ENCODE peak calls at places on chromosomes 5 and 9, in nine cellular contexts. One of them, this sample, is unnamed. For H3K36me3, the result is how much of the 10 kb centered on the place peaks cover.

GRCh38 chr9:4339357-4339756 is 39.5 kb upstream of the GLIS3 start:
- DNase-seq in IMR-90: peak
- DNase-seq in gastrocnemius medialis: peak
- DNase-seq in heart left ventricle: peak
- DNase-seq in K562: peak
- DNase-seq in HCT116: peak
- DNase-seq in ovary: peak
- DNase-seq in uterus: peak
- DNase-seq in HepG2: peak
- DNase-seq in this sample: peak

GRCh38 chr5:13640270-13640669 is 304.2 kb downstream of the DNAH5 start:
- DNase-seq in IMR-90: no peak
- DNase-seq in gastrocnemius medialis: no peak
- DNase-seq in heart left ventricle: no peak
- DNase-seq in K562: no peak
- DNase-seq in HCT116: no peak
- DNase-seq in ovary: no peak
- DNase-seq in uterus: no peak
- DNase-seq in HepG2: no peak
- DNase-seq in this sample: no peak

GRCh38 chr5:14908195-14908594 is 36.6 kb upstream of the ANKH start:
- DNase-seq in IMR-90: peak
- DNase-seq in gastrocnemius medialis: no peak
- DNase-seq in heart left ventricle: no peak
- DNase-seq in K562: no peak
- DNase-seq in HCT116: no peak
- DNase-seq in ovary: no peak
- DNase-seq in uterus: no peak
- DNase-seq in HepG2: no peak
- DNase-seq in this sample: no peak

GRCh38 chr5:157594675-157595074 is 19.1 kb upstream of the ADAM19 start:
- DNase-seq in IMR-90: no peak
- DNase-seq in gastrocnemius medialis: no peak
- DNase-seq in heart left ventricle: no peak
- DNase-seq in K562: no peak
- DNase-seq in HCT116: no peak
- DNase-seq in ovary: no peak
- DNase-seq in uterus: no peak
- DNase-seq in HepG2: no peak
- DNase-seq in this sample: no peak

GRCh38 chr5:142091012-142091411 is 17.6 kb upstream of the NDFIP1 start:
- DNase-seq in IMR-90: no peak
- DNase-seq in gastrocnemius medialis: no peak
- DNase-seq in heart left ventricle: no peak
- DNase-seq in K562: no peak
- DNase-seq in HCT116: no peak
- DNase-seq in ovary: no peak
- DNase-seq in uterus: no peak
- DNase-seq in HepG2: no peak
- DNase-seq in this sample: no peak

GRCh38 chr5:60510663-60511062 is 189.3 kb downstream of the DEPDC1B start:
- DNase-seq in IMR-90: no peak
- DNase-seq in gastrocnemius medialis: no peak
- DNase-seq in heart left ventricle: no peak
- DNase-seq in K562: no peak
- DNase-seq in HCT116: no peak
- DNase-seq in ovary: no peak
- DNase-seq in uterus: no peak
- DNase-seq in HepG2: no peak
- DNase-seq in this sample: no peak

GRCh38 chr9:6584881-6585597 is 60.5 kb downstream of the GLDC start:
- DNase-seq in IMR-90: peak
- DNase-seq in gastrocnemius medialis: no peak
- DNase-seq in heart left ventricle: no peak
- DNase-seq in K562: peak
- DNase-seq in HCT116: peak
- DNase-seq in ovary: no peak
- DNase-seq in uterus: no peak
- DNase-seq in HepG2: peak
- DNase-seq in this sample: no peak

GRCh38 chr9:100088202-100088601 is 10.6 kb downstream of the ERP44 start:
- DNase-seq in IMR-90: no peak
- DNase-seq in gastrocnemius medialis: no peak
- DNase-seq in heart left ventricle: no peak
- DNase-seq in K562: peak
- DNase-seq in HCT116: no peak
- DNase-seq in ovary: no peak
- DNase-seq in uterus: no peak
- DNase-seq in HepG2: no peak
- DNase-seq in this sample: no peak

GRCh38 chr5:169695919-169696490 is 58.9 kb downstream of the DOCK2 start:
- DNase-seq in IMR-90: peak
- DNase-seq in gastrocnemius medialis: no peak
- DNase-seq in heart left ventricle: no peak
- DNase-seq in K562: no peak
- DNase-seq in HCT116: peak
- DNase-seq in ovary: no peak
- DNase-seq in uterus: no peak
- DNase-seq in HepG2: no peak
- DNase-seq in this sample: no peak

GRCh38 chr5:122182491-122182921 is 53.2 kb downstream of the ZNF474 start:
- DNase-seq in IMR-90: peak
- DNase-seq in gastrocnemius medialis: peak
- DNase-seq in heart left ventricle: peak
- DNase-seq in K562: peak
- DNase-seq in HCT116: no peak
- DNase-seq in ovary: peak
- DNase-seq in uterus: peak
- DNase-seq in HepG2: no peak
- DNase-seq in this sample: no peak

GRCh38 chr9:131237311-131237710 is 39.0 kb downstream of the FAM78A start:
- DNase-seq in IMR-90: no peak
- DNase-seq in gastrocnemius medialis: no peak
- DNase-seq in heart left ventricle: no peak
- DNase-seq in K562: no peak
- DNase-seq in HCT116: no peak
- DNase-seq in ovary: no peak
- DNase-seq in uterus: no peak
- DNase-seq in HepG2: no peak
- DNase-seq in this sample: no peak

GRCh38 chr9:131238402-131239021 is 37.8 kb downstream of the FAM78A start:
- DNase-seq in IMR-90: peak
- DNase-seq in gastrocnemius medialis: no peak
- DNase-seq in heart left ventricle: peak
- DNase-seq in K562: no peak
- DNase-seq in HCT116: no peak
- DNase-seq in ovary: no peak
- DNase-seq in uterus: no peak
- DNase-seq in HepG2: no peak
- DNase-seq in this sample: peak

GRCh38 chr9:131236761-131237160 is 39.5 kb downstream of the FAM78A start:
- DNase-seq in IMR-90: no peak
- DNase-seq in gastrocnemius medialis: no peak
- DNase-seq in heart left ventricle: no peak
- DNase-seq in K562: no peak
- DNase-seq in HCT116: no peak
- DNase-seq in ovary: no peak
- DNase-seq in uterus: no peak
- DNase-seq in HepG2: no peak
- DNase-seq in this sample: no peak

GRCh38 chr9:131239307-131239975 is 36.9 kb downstream of the FAM78A start:
- DNase-seq in IMR-90: no peak
- DNase-seq in gastrocnemius medialis: no peak
- DNase-seq in heart left ventricle: no peak
- DNase-seq in K562: no peak
- DNase-seq in HCT116: no peak
- DNase-seq in ovary: no peak
- DNase-seq in uterus: no peak
- DNase-seq in HepG2: no peak
- DNase-seq in this sample: peak

DNA sequence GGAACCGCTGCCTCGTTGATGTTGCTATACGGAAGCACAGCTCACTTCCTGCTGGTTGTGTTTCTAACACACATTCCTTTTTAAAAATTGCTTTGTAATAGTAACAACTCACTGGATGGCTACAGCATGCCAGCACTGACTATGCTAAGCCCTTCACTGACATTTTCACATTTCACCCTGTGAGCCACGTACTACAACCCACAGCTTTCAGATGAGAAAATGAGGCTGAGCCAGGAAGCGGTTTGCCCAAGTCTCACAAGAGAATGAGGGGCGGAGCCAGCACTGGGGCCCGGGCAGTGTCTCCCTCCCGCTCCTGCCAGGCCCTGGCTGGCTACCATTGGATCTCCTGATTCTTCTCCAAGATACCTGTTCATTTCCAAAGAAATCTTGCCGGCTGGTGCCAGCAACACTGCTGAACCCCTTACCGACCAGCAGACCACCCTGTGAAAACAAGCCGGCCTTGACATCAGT is 38.3 kb downstream of the FAM78A start:
- DNase-seq in IMR-90: peak
- DNase-seq in gastrocnemius medialis: peak
- DNase-seq in heart left ventricle: peak
- DNase-seq in K562: peak
- DNase-seq in HCT116: no peak
- DNase-seq in ovary: peak
- DNase-seq in uterus: no peak
- DNase-seq in HepG2: no peak
- DNase-seq in this sample: peak
- TF ChIP-seq POLR2A in IMR-90: no peak
- TF ChIP-seq POLR2A in gastrocnemius medialis: no peak
- TF ChIP-seq POLR2A in heart left ventricle: no peak
- TF ChIP-seq POLR2A in K562: no peak
- TF ChIP-seq POLR2A in HCT116: no peak
- TF ChIP-seq POLR2A in ovary: no peak
- TF ChIP-seq POLR2A in uterus: no peak
- TF ChIP-seq POLR2A in HepG2: no peak
- TF ChIP-seq POLR2A in this sample: no peak

DNA sequence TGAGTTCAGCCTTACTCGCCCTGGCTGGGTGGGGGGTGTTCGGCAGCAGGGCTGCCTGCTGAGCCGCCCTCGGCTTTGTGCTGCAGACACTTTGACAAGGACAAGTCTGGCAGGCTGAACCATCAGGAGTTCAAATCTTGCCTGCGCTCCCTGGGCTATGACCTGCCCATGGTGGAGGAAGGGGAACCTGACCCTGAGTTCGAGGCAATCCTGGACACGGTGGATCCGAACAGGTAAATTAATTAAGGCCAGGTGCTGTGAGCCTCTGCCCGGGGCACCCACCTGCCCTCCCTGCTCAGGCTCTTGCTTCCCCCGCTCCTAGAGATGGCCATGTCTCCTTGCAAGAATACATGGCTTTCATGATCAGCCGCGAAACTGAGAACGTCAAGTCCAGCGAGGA is 24.2 kb downstream of the DYNC2I2 start:
- DNase-seq in IMR-90: no peak
- DNase-seq in gastrocnemius medialis: no peak
- DNase-seq in heart left ventricle: no peak
- DNase-seq in K562: no peak
- DNase-seq in HCT116: no peak
- DNase-seq in ovary: no peak
- DNase-seq in uterus: no peak
- DNase-seq in HepG2: no peak
- DNase-seq in this sample: no peak
- H3K36me3 ChIP-seq in IMR-90: half or more
- H3K36me3 ChIP-seq in gastrocnemius medialis: under half
- H3K36me3 ChIP-seq in heart left ventricle: half or more
- H3K36me3 ChIP-seq in K562: half or more
- H3K36me3 ChIP-seq in HCT116: under half
- H3K36me3 ChIP-seq in ovary: under half
- H3K36me3 ChIP-seq in uterus: under half
- H3K36me3 ChIP-seq in HepG2: under half
- H3K36me3 ChIP-seq in this sample: half or more

DNA sequence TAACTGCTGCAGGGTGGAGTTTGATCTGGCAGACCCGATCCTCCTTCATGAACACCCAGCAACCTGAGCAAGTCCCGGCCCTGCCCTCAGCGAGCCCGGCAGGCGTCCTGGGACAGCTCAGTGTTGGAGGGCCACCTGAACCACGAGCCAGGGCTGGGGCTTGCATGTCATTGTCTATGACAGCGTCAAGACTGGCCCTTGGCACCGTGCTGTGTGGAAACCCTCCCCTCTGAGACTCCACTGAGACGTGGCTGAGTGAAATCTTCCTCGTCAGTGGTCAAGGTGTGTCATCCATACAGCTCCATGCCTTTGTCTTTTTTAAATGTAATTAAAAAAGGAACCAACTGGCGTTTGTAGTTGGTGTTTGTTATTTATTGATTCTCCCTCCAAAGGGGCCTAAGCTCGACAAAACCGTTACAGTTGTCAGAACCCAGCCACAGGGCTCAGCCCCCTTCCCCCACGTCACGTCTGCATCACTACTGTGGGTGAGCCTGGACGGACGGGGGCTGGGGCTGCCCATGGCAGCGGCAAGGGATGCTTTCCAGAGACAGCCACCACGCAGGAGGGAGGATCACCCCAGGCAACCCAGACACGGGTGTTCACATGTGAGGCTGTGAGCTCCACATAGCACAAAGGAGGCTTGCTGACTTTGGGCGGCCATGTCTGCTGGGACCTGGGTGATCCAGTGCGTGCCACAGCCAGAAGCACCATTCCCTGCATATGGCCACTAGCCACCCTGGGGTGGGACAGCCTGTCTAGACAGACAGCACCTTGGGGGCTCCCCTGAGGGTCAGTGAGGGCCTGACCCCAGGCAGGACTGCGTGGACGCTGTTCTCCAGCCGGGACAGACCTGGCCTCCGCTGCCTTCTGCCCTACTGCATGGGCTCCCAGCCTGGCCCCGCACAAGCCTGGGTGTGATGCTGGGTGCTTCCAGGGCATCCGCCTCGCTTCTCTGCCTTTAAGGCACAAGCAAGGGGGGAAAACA is 7.3 kb downstream of the UCK1 start:
- DNase-seq in IMR-90: no peak
- DNase-seq in gastrocnemius medialis: no peak
- DNase-seq in heart left ventricle: no peak
- DNase-seq in K562: no peak
- DNase-seq in HCT116: no peak
- DNase-seq in ovary: no peak
- DNase-seq in uterus: no peak
- DNase-seq in HepG2: no peak
- DNase-seq in this sample: no peak
- TF ChIP-seq POLR2A in IMR-90: no peak
- TF ChIP-seq POLR2A in gastrocnemius medialis: no peak
- TF ChIP-seq POLR2A in heart left ventricle: no peak
- TF ChIP-seq POLR2A in K562: peak
- TF ChIP-seq POLR2A in HCT116: no peak
- TF ChIP-seq POLR2A in ovary: no peak
- TF ChIP-seq POLR2A in uterus: no peak
- TF ChIP-seq POLR2A in HepG2: no peak
- TF ChIP-seq POLR2A in this sample: no peak

DNA sequence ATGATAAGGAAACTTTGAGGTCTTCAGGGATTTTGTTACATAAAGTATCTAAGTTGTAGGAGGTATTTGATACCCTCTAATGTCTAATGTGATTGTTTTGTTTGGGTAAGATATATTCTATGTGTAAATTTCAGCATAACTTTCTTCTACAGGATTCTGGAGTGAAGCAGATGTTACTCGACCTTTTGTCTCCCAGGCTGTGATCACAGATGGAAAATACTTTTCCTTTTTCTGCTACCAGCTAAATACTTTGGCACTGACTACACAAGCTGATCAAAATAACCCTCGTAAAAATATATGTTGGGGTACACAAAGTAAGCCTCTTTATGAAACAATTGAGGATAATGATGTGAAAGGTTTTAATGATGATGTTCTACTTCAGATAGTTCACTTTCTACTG is 6.0 kb downstream of the MRPS30 start:
- DNase-seq in IMR-90: no peak
- DNase-seq in gastrocnemius medialis: no peak
- DNase-seq in heart left ventricle: no peak
- DNase-seq in K562: no peak
- DNase-seq in HCT116: no peak
- DNase-seq in ovary: no peak
- DNase-seq in uterus: no peak
- DNase-seq in HepG2: no peak
- DNase-seq in this sample: no peak
- H3K36me3 ChIP-seq in IMR-90: under half
- H3K36me3 ChIP-seq in gastrocnemius medialis: under half
- H3K36me3 ChIP-seq in heart left ventricle: half or more
- H3K36me3 ChIP-seq in K562: half or more
- H3K36me3 ChIP-seq in HCT116: half or more
- H3K36me3 ChIP-seq in ovary: under half
- H3K36me3 ChIP-seq in uterus: under half
- H3K36me3 ChIP-seq in HepG2: under half
- H3K36me3 ChIP-seq in this sample: under half

This sample was measured in Peyer's patch.